ENCODE peak calls at places on chromosome 1, in five cellular contexts. One of them, this sample, is unnamed.

GRCh38 chr1:12148160-12148957 is 18.4 kb upstream of the TNFRSF1B start:
- DNase-seq in fibroblast of pulmonary artery: no peak
- DNase-seq in tibial nerve: no peak
- DNase-seq in choroid plexus epithelial cell: peak
- DNase-seq in A549: no peak
- DNase-seq in this sample: peak

GRCh38 chr1:30791853-30792252 is 34.3 kb upstream of the LAPTM5 start:
- DNase-seq in choroid plexus epithelial cell: no peak
- DNase-seq in fibroblast of pulmonary artery: no peak
- DNase-seq in A549: no peak
- DNase-seq in tibial nerve: no peak
- DNase-seq in this sample: no peak

GRCh38 chr1:22751124-22751531 is 40.5 kb downstream of the EPHB2 start:
- DNase-seq in choroid plexus epithelial cell: no peak
- DNase-seq in tibial nerve: no peak
- DNase-seq in A549: no peak
- DNase-seq in fibroblast of pulmonary artery: no peak
- DNase-seq in this sample: no peak

GRCh38 chr1:184212649-184213314 is 161.3 kb downstream of the TSEN15 start:
- DNase-seq in fibroblast of pulmonary artery: peak
- DNase-seq in choroid plexus epithelial cell: peak
- DNase-seq in tibial nerve: no peak
- DNase-seq in A549: peak
- DNase-seq in this sample: peak

GRCh38 chr1:205938682-205939081 is 4.6 kb downstream of the SLC26A9 start:
- DNase-seq in choroid plexus epithelial cell: no peak
- DNase-seq in fibroblast of pulmonary artery: no peak
- DNase-seq in tibial nerve: no peak
- DNase-seq in A549: no peak
- DNase-seq in this sample: no peak

GRCh38 chr1:154420172-154420571 is 15.0 kb downstream of the IL6R start:
- DNase-seq in choroid plexus epithelial cell: peak
- DNase-seq in fibroblast of pulmonary artery: peak
- DNase-seq in tibial nerve: peak
- DNase-seq in A549: peak
- DNase-seq in this sample: peak

GRCh38 chr1:185170291-185170848 is 13.4 kb downstream of the SWT1 start:
- DNase-seq in fibroblast of pulmonary artery: peak
- DNase-seq in tibial nerve: no peak
- DNase-seq in choroid plexus epithelial cell: peak
- DNase-seq in A549: peak
- DNase-seq in this sample: peak

GRCh38 chr1:115078708-115079107 is 10.6 kb downstream of the TSPAN2 start:
- DNase-seq in A549: no peak
- DNase-seq in fibroblast of pulmonary artery: no peak
- DNase-seq in tibial nerve: no peak
- DNase-seq in choroid plexus epithelial cell: no peak
- DNase-seq in this sample: no peak

GRCh38 chr1:51976831-51977602 is 13.5 kb downstream of the RAB3B start:
- DNase-seq in tibial nerve: no peak
- DNase-seq in choroid plexus epithelial cell: no peak
- DNase-seq in fibroblast of pulmonary artery: no peak
- DNase-seq in A549: peak
- DNase-seq in this sample: no peak

GRCh38 chr1:15515026-15515663 is 8.9 kb downstream of the CASP9 start:
- DNase-seq in choroid plexus epithelial cell: peak
- DNase-seq in tibial nerve: no peak
- DNase-seq in fibroblast of pulmonary artery: peak
- DNase-seq in A549: no peak
- DNase-seq in this sample: peak

GRCh38 chr1:14095001-14095400 is 395.0 kb downstream of the PRDM2 start:
- DNase-seq in tibial nerve: no peak
- DNase-seq in fibroblast of pulmonary artery: peak
- DNase-seq in A549: no peak
- DNase-seq in choroid plexus epithelial cell: peak
- DNase-seq in this sample: no peak

GRCh38 chr1:226064168-226064815 is 1.8 kb downstream of the H3-3A start:
- DNase-seq in tibial nerve: no peak
- DNase-seq in fibroblast of pulmonary artery: peak
- DNase-seq in choroid plexus epithelial cell: peak
- DNase-seq in A549: peak
- DNase-seq in this sample: peak

GRCh38 chr1:180358649-180359048 is 128.6 kb downstream of the LHX4 start:
- DNase-seq in fibroblast of pulmonary artery: peak
- DNase-seq in A549: no peak
- DNase-seq in tibial nerve: no peak
- DNase-seq in choroid plexus epithelial cell: peak
- DNase-seq in this sample: peak

GRCh38 chr1:94144836-94145235 is 23.9 kb upstream of the ABCA4 start:
- DNase-seq in tibial nerve: no peak
- DNase-seq in choroid plexus epithelial cell: no peak
- DNase-seq in A549: no peak
- DNase-seq in fibroblast of pulmonary artery: no peak
- DNase-seq in this sample: no peak

GRCh38 chr1:87103099-87103498 is 188.7 kb downstream of the HS2ST1 start:
- DNase-seq in fibroblast of pulmonary artery: no peak
- DNase-seq in tibial nerve: no peak
- DNase-seq in A549: no peak
- DNase-seq in choroid plexus epithelial cell: no peak
- DNase-seq in this sample: no peak

GRCh38 chr1:29270881-29271390 is 34.6 kb downstream of the PTPRU start:
- DNase-seq in fibroblast of pulmonary artery: no peak
- DNase-seq in tibial nerve: no peak
- DNase-seq in choroid plexus epithelial cell: no peak
- DNase-seq in A549: no peak
- DNase-seq in this sample: peak

GRCh38 chr1:196654271-196654670 is 2.4 kb downstream of the CFH start:
- DNase-seq in A549: no peak
- DNase-seq in choroid plexus epithelial cell: no peak
- DNase-seq in tibial nerve: no peak
- DNase-seq in fibroblast of pulmonary artery: no peak
- DNase-seq in this sample: no peak
- H3K4me3 ChIP-seq in A549: no peak
- H3K4me3 ChIP-seq in choroid plexus epithelial cell: peak
- H3K4me3 ChIP-seq in tibial nerve: no peak
- H3K4me3 ChIP-seq in fibroblast of pulmonary artery: peak
- H3K4me3 ChIP-seq in this sample: peak

DNA sequence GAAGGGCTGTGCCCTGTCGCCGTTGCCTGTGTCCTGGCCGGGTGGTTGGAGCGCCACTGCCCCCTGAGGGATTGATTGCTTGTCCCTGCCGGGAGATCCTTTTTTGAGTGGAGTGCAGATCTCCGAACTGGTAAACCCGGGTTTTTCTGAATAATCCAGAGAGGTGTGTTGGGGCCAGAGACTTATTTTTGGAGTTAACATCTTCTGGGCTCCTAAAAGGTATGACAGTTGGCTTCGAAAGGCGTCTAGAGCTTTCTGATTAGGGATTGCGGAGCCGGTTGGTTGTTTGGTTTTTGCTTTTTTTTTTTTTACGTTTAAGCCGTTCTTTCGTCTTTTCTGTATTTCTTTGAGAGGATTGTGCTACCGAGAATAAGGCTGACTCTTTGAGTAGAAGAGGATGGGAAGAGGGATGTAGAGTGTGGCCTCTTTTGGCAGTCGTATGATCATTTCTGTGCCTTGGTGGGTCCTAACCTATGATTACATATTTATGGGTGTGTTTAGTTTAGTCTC is 756 bp downstream of the RLF start:
- DNase-seq in fibroblast of pulmonary artery: no peak
- DNase-seq in tibial nerve: no peak
- DNase-seq in choroid plexus epithelial cell: peak
- DNase-seq in A549: no peak
- DNase-seq in this sample: no peak
- TF ChIP-seq CTCF in fibroblast of pulmonary artery: peak
- TF ChIP-seq CTCF in tibial nerve: no peak
- TF ChIP-seq CTCF in choroid plexus epithelial cell: peak
- TF ChIP-seq CTCF in A549: no peak
- TF ChIP-seq CTCF in this sample: peak

DNA sequence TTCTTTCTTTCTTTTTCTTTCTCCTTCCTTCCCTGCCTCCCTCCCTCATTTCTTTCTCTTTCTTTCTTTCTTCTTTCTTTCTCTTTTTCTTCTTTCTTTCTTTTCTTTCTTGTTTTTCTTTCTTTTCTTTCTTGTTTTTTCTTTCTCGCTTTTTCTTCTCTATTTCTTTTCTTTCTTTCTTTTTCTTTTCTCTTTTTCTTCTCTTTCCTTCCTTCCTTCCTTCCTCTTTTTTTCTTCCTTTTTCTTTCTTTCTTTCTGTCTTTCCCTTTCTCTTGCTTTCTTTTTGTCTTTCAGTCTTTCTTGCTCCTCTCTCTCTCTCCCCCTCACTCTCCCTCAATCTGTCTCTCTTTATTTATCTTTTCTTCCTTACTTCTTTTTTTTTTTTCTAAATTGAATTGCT is 472.0 kb upstream of the CHRM3 start:
- DNase-seq in choroid plexus epithelial cell: no peak
- DNase-seq in fibroblast of pulmonary artery: no peak
- DNase-seq in tibial nerve: no peak
- DNase-seq in A549: no peak
- DNase-seq in this sample: no peak
- H3K4me3 ChIP-seq in choroid plexus epithelial cell: no peak
- H3K4me3 ChIP-seq in fibroblast of pulmonary artery: no peak
- H3K4me3 ChIP-seq in tibial nerve: no peak
- H3K4me3 ChIP-seq in A549: no peak
- H3K4me3 ChIP-seq in this sample: no peak

DNA sequence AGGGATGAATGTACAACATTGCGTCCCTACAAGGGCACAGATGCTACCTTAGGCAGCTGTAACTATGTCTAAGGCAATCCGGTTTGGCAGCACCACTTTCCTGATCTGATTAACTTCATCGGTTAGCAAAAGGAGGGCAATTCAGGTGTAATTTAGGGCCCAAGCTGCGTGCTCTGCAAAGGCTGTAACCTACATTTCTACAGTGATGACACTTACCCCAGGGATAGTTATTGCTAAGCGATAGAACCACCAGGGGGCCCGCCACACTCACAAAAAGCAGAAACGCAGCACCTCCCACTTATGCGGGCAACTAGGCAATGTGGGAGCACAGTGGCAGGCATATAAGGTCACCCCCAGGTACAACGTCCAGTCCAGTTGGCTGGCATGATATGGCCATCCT is 113.5 kb downstream of the GDAP2 start:
- DNase-seq in choroid plexus epithelial cell: no peak
- DNase-seq in fibroblast of pulmonary artery: no peak
- DNase-seq in A549: no peak
- DNase-seq in tibial nerve: no peak
- DNase-seq in this sample: no peak
- TF ChIP-seq CTCF in choroid plexus epithelial cell: peak
- TF ChIP-seq CTCF in fibroblast of pulmonary artery: peak
- TF ChIP-seq CTCF in A549: peak
- TF ChIP-seq CTCF in tibial nerve: no peak
- TF ChIP-seq CTCF in this sample: peak

DNA sequence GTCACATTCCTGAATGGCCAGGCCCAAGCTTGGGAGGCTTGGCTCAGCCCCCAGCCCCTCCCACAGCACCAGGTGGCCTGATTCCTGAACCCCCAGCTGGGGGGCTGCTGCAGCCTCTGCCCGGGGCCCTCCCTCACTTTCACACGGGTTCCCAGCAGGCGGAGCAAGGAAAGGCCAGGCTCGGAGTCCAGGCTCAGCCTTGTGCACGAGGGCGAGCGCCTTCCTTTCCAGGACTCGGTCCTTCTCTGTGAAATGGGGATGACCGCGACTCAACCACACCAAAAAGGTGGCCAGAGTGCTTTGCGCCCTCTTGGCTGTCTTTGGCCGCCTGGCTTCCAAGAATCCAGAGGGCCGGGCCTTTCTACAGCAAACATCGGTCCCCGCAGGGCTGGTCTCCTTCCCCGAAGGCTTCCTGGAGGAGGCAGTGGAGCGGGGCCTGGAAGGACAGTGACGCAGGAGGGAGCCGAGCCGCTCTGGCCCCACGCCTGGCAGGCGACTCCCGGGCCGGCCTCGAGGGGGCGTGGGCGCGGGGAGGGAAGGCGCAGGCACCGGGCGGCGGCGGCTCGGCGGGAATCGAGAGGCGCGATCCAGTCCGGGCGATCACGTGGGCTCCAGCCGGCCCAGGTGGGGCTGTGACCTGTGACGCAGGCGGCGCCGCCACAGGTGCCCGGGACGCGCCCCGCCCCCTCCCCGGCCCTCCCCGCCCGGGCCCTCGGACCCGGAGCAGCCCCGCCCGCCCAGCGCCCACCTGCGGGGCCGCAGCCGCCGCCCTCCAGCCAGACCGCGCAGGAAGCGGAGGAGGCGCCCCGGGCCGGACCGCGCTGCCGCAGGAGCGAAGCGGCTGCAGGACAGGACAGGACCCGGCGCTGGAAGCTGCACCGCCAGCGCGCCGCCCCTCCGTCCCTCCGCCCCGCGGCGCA is at the start of gene ARHGEF16:
- DNase-seq in tibial nerve: no peak
- DNase-seq in choroid plexus epithelial cell: peak
- DNase-seq in fibroblast of pulmonary artery: peak
- DNase-seq in A549: peak
- DNase-seq in this sample: peak
- H3K4me3 ChIP-seq in tibial nerve: peak
- H3K4me3 ChIP-seq in choroid plexus epithelial cell: peak
- H3K4me3 ChIP-seq in fibroblast of pulmonary artery: no peak
- H3K4me3 ChIP-seq in A549: peak
- H3K4me3 ChIP-seq in this sample: peak

GRCh38 chr1:99728494-99729235 is 37.8 kb downstream of the FRRS1 start:
- DNase-seq in fibroblast of pulmonary artery: peak
- DNase-seq in choroid plexus epithelial cell: peak
- DNase-seq in A549: peak
- DNase-seq in tibial nerve: no peak
- DNase-seq in this sample: no peak
- TF ChIP-seq CTCF in fibroblast of pulmonary artery: peak
- TF ChIP-seq CTCF in choroid plexus epithelial cell: peak
- TF ChIP-seq CTCF in A549: no peak
- TF ChIP-seq CTCF in tibial nerve: no peak
- TF ChIP-seq CTCF in this sample: peak

GRCh38 chr1:231040800-231041704 is 998 bp upstream of the FAM89A start:
- DNase-seq in A549: no peak
- DNase-seq in tibial nerve: no peak
- DNase-seq in choroid plexus epithelial cell: no peak
- DNase-seq in fibroblast of pulmonary artery: no peak
- DNase-seq in this sample: peak
- H3K4me3 ChIP-seq in A549: peak
- H3K4me3 ChIP-seq in tibial nerve: peak
- H3K4me3 ChIP-seq in choroid plexus epithelial cell: peak
- H3K4me3 ChIP-seq in fibroblast of pulmonary artery: peak
- H3K4me3 ChIP-seq in this sample: peak

GRCh38 chr1:5351366-5351765 is 640.9 kb downstream of the NPHP4 start:
- DNase-seq in A549: no peak
- DNase-seq in tibial nerve: no peak
- DNase-seq in choroid plexus epithelial cell: no peak
- DNase-seq in fibroblast of pulmonary artery: no peak
- DNase-seq in this sample: no peak
- TF ChIP-seq CTCF in A549: no peak
- TF ChIP-seq CTCF in tibial nerve: no peak
- TF ChIP-seq CTCF in choroid plexus epithelial cell: no peak
- TF ChIP-seq CTCF in fibroblast of pulmonary artery: no peak
- TF ChIP-seq CTCF in this sample: no peak